ENCODE peak calls at places on chromosome 19, in ten cellular contexts. X, J, P, R, I, L, U, B, V and Q are unnamed samples.
A peak's percentile ranks its signal among the peaks of the same experiment; 100 is the strongest.

GRCh38 chr19:39417463-39418181 is 5.2 kb downstream of the PLEKHG2 start:
- DNase-seq in L (no peak), U (no peak), R (no peak), B (no peak), I (no peak), J (no peak), V (no peak), X (no peak), P (no peak), Q (no peak)

GRCh38 chr19:2332341-2333026 is 4.0 kb downstream of the SPPL2B start:
- DNase-seq in L (no peak), X (no peak), P (no peak), R (peak; percentile 93), B (no peak), V (no peak), I (no peak), U (no peak), J (peak; percentile 77), Q (peak; percentile 69)

GRCh38 chr19:57242821-57243220 is 2.4 kb downstream of the ZNF805 start:
- DNase-seq in U (no peak), R (no peak), L (peak; percentile 22), X (no peak), V (no peak), B (no peak), I (no peak), J (no peak), P (no peak), Q (no peak)

GRCh38 chr19:799076-799881 is 2.0 kb downstream of the PTBP1 start:
- DNase-seq in X (no peak), B (no peak), U (no peak), L (no peak), V (peak; percentile 33), J (no peak), R (no peak), P (peak; percentile 56), I (peak; percentile 41), Q (peak; percentile 37)

GRCh38 chr19:14090509-14091085 is at the start of gene SAMD1:
- DNase-seq in L (no peak), V (peak; percentile 67), J (peak; percentile 76), U (peak; percentile 88), B (peak; percentile 93), I (peak; percentile 95), P (peak; percentile 92), X (peak; percentile 94), R (peak; percentile 95), Q (peak; percentile 93)

GRCh38 chr19:32208060-32208459 is 137.3 kb upstream of the ZNF507 start:
- DNase-seq in I (no peak), B (no peak), J (no peak), R (no peak), P (no peak), X (no peak), L (no peak), U (no peak), V (no peak), Q (no peak)

GRCh38 chr19:14762111-14762510 is 16.2 kb downstream of the ADGRE2 start:
- DNase-seq in V (no peak), X (no peak), I (no peak), L (no peak), B (no peak), R (no peak), U (no peak), P (no peak), J (no peak), Q (no peak)

GRCh38 chr19:5857203-5858081 is 6.2 kb upstream of the FUT3 start:
- DNase-seq in L (no peak), U (no peak), B (no peak), R (no peak), X (no peak), J (no peak), V (no peak), I (no peak), P (no peak), Q (no peak)

GRCh38 chr19:30562981-30563380 is 190.8 kb downstream of the ZNF536 start:
- DNase-seq in J (no peak), V (no peak), I (no peak), L (no peak), B (no peak), P (no peak), U (no peak), X (no peak), R (no peak), Q (no peak)

GRCh38 chr19:55671054-55671378 is 4.0 kb upstream of the EPN1 start:
- DNase-seq in U (no peak), X (no peak), V (no peak), I (no peak), P (no peak), R (no peak), J (no peak), B (no peak), L (no peak), Q (no peak)

GRCh38 chr19:5484398-5485285 is 29.4 kb downstream of the ZNRF4 start:
- DNase-seq in L (no peak), I (peak; percentile 43), B (peak; percentile 29), P (peak; percentile 27), V (no peak), J (no peak), X (no peak), U (no peak), R (no peak), Q (no peak)

GRCh38 chr19:58228584-58229254 is at the start of gene ZNF544:
- DNase-seq in B (peak; percentile 72), X (peak; percentile 78), P (peak; percentile 89), I (peak; percentile 74), J (peak; percentile 88), U (peak; percentile 73), V (peak; percentile 84), L (no peak), R (peak; percentile 92), Q (peak; percentile 80)

GRCh38 chr19:5369962-5370367 is 29.4 kb upstream of the PTPRS start:
- DNase-seq in U (no peak), X (peak; percentile 75), J (peak; percentile 52), P (peak; percentile 84), L (no peak), R (peak; percentile 77), I (peak; percentile 70), V (peak; percentile 35), B (peak; percentile 69), Q (peak; percentile 54)

GRCh38 chr19:12543855-12544254 is 7.4 kb downstream of the ZNF564 start:
- DNase-seq in U (no peak), J (no peak), I (no peak), X (peak; percentile 22), P (no peak), L (no peak), R (no peak), B (no peak), V (no peak), Q (no peak)

GRCh38 chr19:11306337-11306736 is 10.4 kb downstream of the TSPAN16 start:
- DNase-seq in X (no peak), P (no peak), R (no peak), L (no peak), B (no peak), U (no peak), I (no peak), V (no peak), J (no peak), Q (no peak)

GRCh38 chr19:8640402-8641004 is 10.1 kb downstream of the NFILZ start:
- DNase-seq in I (no peak), X (no peak), J (no peak), R (peak; percentile 89), V (no peak), U (no peak), L (no peak), P (no peak), B (peak; percentile 34), Q (peak; percentile 36)

GRCh38 chr19:11279505-11280236 is 16.3 kb upstream of the TSPAN16 start:
- DNase-seq in B (no peak), X (no peak), I (no peak), V (no peak), J (no peak), R (no peak), L (no peak), U (no peak), P (no peak), Q (no peak)

DNA sequence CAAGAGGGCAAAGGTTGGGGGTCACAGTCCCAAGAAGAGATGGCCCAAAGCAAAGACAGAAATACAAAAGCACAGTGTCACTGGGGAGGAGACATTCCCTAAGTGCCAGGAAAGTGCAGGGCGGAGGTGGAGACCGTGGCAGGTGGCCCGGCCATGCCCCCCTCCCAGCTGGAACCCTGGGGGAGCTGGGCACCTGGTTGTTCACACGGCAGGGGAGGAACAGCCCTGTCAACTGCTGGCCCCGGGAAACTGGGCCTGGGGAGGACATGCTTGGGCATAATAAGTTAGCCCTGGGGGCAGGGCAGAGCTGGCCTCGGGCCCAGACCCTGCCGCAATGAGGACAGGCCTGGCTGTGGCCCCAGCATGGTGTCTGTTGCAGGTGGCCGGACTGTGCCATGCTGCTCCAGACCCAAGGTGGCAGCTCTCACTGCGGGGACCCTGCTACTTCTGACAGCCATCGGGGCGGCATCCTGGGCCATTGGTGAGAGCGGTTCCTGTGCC is 7.4 kb downstream of the HPN start:
- DNase-seq in L (no peak), J (no peak), I (no peak), X (no peak), V (no peak), B (peak; percentile 78), P (no peak), R (no peak), U (no peak), Q (no peak)
- TF ChIP-seq POLR2AphosphoS5 in L (no peak), J (no peak), I (no peak), X (no peak), V (no peak), B (no peak), P (no peak), R (no peak), U (no peak), Q (no peak)

GRCh38 chr19:40739030-40739839 is 11.0 kb downstream of the ACTMAP start:
- DNase-seq in P (no peak), B (no peak), X (no peak), J (no peak), V (no peak), L (no peak), I (no peak), U (no peak), R (no peak), Q (no peak)
- TF ChIP-seq POLR2AphosphoS5 in P (no peak), B (no peak), X (no peak), J (no peak), V (no peak), L (no peak), I (no peak), U (no peak), R (no peak), Q (no peak)

DNA sequence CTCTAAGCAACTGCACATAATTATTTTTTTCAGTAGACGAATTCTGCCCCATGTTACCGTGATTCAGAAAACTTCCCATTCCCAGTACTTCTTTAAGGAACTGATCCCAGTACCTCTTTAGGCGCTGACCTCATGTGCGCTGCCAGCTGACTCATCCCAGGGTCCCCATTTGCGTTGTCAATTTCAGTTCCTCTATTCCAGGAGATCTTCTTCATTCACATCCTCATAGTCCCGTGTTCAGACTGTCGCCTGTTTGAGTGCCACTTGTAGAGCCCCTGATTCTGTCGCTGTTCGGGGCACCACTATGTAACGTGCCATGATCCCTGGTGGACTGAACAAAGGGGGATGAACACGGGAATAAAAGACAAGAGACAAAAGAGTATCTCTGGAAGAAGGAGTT is 16.4 kb downstream of the FPR3 start:
- DNase-seq in I (no peak), B (no peak), L (no peak), P (no peak), R (no peak), U (no peak), X (no peak), V (no peak), J (no peak), Q (peak; percentile 16)
- TF ChIP-seq POLR2AphosphoS5 in I (no peak), B (no peak), L (no peak), P (no peak), R (peak; percentile 52), U (no peak), X (no peak), V (no peak), J (no peak), Q (no peak)

GRCh38 chr19:17086129-17086528 is 10.6 kb downstream of the MYO9B start:
- DNase-seq in J (no peak), V (no peak), I (no peak), U (no peak), R (no peak), B (no peak), X (no peak), L (no peak), P (no peak), Q (no peak)
- TF ChIP-seq POLR2AphosphoS5 in J (no peak), V (no peak), I (no peak), U (no peak), R (no peak), B (no peak), X (no peak), L (no peak), P (no peak), Q (no peak)